ENCODE peak calls at places on chromosome 1, in seven cellular contexts. I is mesendoderm, F is H9, K is IMR-90, G is trophoblast cell, P is neuronal stem cell, O is H1. V is an unnamed sample.

GRCh38 chr1:61184035-61184713 is 101.8 kb downstream of the NFIA start:
- DNase-seq in I (no peak), F (no peak), K (peak), G (no peak), P (no peak), O (no peak), V (no peak)

GRCh38 chr1:940121-941026 is 16.7 kb downstream of the SAMD11 start:
- DNase-seq in I (peak), F (no peak), K (peak), G (peak), P (no peak), O (no peak), V (peak)

GRCh38 chr1:67724928-67725560 is 40.0 kb downstream of the GADD45A start:
- DNase-seq in I (no peak), F (no peak), K (peak), G (no peak), P (no peak), O (no peak), V (peak)

GRCh38 chr1:62295921-62296451 is 23.2 kb downstream of the KANK4 start:
- DNase-seq in I (no peak), F (no peak), K (peak), G (no peak), P (no peak), O (no peak), V (peak)

GRCh38 chr1:218846166-218846565 is 327.5 kb upstream of the LYPLAL1 start:
- DNase-seq in I (no peak), F (no peak), K (no peak), G (no peak), P (no peak), O (no peak), V (no peak)

GRCh38 chr1:200314085-200314750 is 95.6 kb downstream of the ZNF281 start:
- DNase-seq in I (no peak), F (no peak), K (peak), G (peak), P (no peak), O (no peak), V (peak)

GRCh38 chr1:244548558-244549115 is 87.6 kb downstream of the CATSPERE start:
- DNase-seq in I (peak), F (no peak), K (no peak), G (no peak), P (no peak), O (no peak), V (no peak)

GRCh38 chr1:215192306-215192705 is 109.8 kb downstream of the KCNK2 start:
- DNase-seq in I (no peak), F (no peak), K (peak), G (no peak), P (no peak), O (no peak), V (peak)

GRCh38 chr1:93007941-93008577 is 46.8 kb upstream of the DIPK1A start:
- DNase-seq in I (peak), F (no peak), K (peak), G (no peak), P (no peak), O (peak), V (no peak)

GRCh38 chr1:23007106-23007505 is 8.5 kb downstream of the TEX46 start:
- DNase-seq in I (no peak), F (no peak), K (no peak), G (peak), P (no peak), O (no peak), V (no peak)

GRCh38 chr1:186456731-186457255 is 4.1 kb downstream of the PDC start:
- DNase-seq in I (no peak), F (no peak), K (no peak), G (no peak), P (no peak), O (no peak), V (no peak)

GRCh38 chr1:27009601-27010197 is 3.0 kb downstream of the TENT5B start:
- DNase-seq in I (peak), F (no peak), K (no peak), G (peak), P (no peak), O (no peak), V (peak)

GRCh38 chr1:186681136-186681535 is 913 bp upstream of the PTGS2 start:
- DNase-seq in I (peak), F (no peak), K (peak), G (no peak), P (no peak), O (no peak), V (no peak)

GRCh38 chr1:212816567-212817278 is 25.0 kb downstream of the TATDN3 start:
- DNase-seq in I (no peak), F (no peak), K (peak), G (no peak), P (no peak), O (no peak), V (no peak)

GRCh38 chr1:245330951-245331350 is 176.2 kb downstream of the KIF26B start:
- DNase-seq in I (peak), F (peak), K (no peak), G (no peak), P (no peak), O (no peak), V (no peak)

GRCh38 chr1:12464028-12464427 is 154.0 kb downstream of the DHRS3 start:
- DNase-seq in I (no peak), F (no peak), K (no peak), G (no peak), P (no peak), O (no peak), V (no peak)

GRCh38 chr1:27074175-27074780 is 61.6 kb upstream of the TENT5B start:
- DNase-seq in I (no peak), F (no peak), K (peak), G (no peak), P (no peak), O (no peak), V (peak)

GRCh38 chr1:103900005-103900404 is 150.3 kb downstream of the AMY1C start:
- DNase-seq in I (no peak), F (no peak), K (no peak), G (no peak), P (no peak), O (no peak), V (no peak)

GRCh38 chr1:192986110-192986747 is 72.9 kb downstream of the UCHL5 start:
- DNase-seq in I (no peak), F (no peak), K (peak), G (no peak), P (no peak), O (no peak), V (peak)

GRCh38 chr1:48093147-48093546 is 96.0 kb upstream of the TRABD2B start:
- DNase-seq in I (no peak), F (peak), K (no peak), G (no peak), P (no peak), O (peak), V (no peak)

GRCh38 chr1:220810179-220810653 is 23.5 kb downstream of the MTARC1 start:
- DNase-seq in I (peak), F (peak), K (peak), G (peak), P (peak), O (peak), V (peak)

GRCh38 chr1:14835725-14836124 is 237.2 kb downstream of the KAZN start:
- DNase-seq in I (no peak), F (no peak), K (peak), G (no peak), P (no peak), O (no peak), V (peak)

GRCh38 chr1:160078392-160079195 is 2.7 kb upstream of the KCNJ9 start:
- DNase-seq in I (peak), F (peak), K (no peak), G (no peak), P (no peak), O (peak), V (peak)

GRCh38 chr1:3481836-3482589 is 27.5 kb downstream of the ARHGEF16 start:
- DNase-seq in I (peak), F (no peak), K (no peak), G (peak), P (no peak), O (no peak), V (no peak)

GRCh38 chr1:45785583-45785982 is 17.8 kb upstream of the MAST2 start:
- DNase-seq in I (no peak), F (no peak), K (no peak), G (no peak), P (no peak), O (no peak), V (no peak)

GRCh38 chr1:240363315-240363714 is 248.6 kb downstream of the GREM2 start:
- DNase-seq in I (peak), F (peak), K (no peak), G (no peak), P (no peak), O (no peak), V (no peak)

GRCh38 chr1:94160811-94161210 is 39.9 kb upstream of the ABCA4 start:
- DNase-seq in I (peak), F (no peak), K (peak), G (peak), P (peak), O (no peak), V (peak)

GRCh38 chr1:90694846-90695245 is 22.3 kb downstream of the BARHL2 start:
- DNase-seq in I (no peak), F (no peak), K (no peak), G (no peak), P (no peak), O (no peak), V (no peak)

GRCh38 chr1:94428441-94428840 is 10.3 kb downstream of the ABCD3 start:
- DNase-seq in I (no peak), F (no peak), K (no peak), G (no peak), P (no peak), O (no peak), V (no peak)

GRCh38 chr1:229323205-229323604 is 19.6 kb downstream of the CCSAP start:
- DNase-seq in I (no peak), F (no peak), K (peak), G (no peak), P (no peak), O (no peak), V (peak)

GRCh38 chr1:19385869-19386591 is 73.9 kb downstream of the SLC66A1 start:
- DNase-seq in I (no peak), F (no peak), K (peak), G (no peak), P (no peak), O (no peak), V (no peak)

GRCh38 chr1:218874313-218874712 is 299.4 kb upstream of the LYPLAL1 start:
- DNase-seq in I (no peak), F (no peak), K (peak), G (no peak), P (no peak), O (no peak), V (peak)

GRCh38 chr1:33388989-33389771 is 41.7 kb downstream of the PHC2 start:
- DNase-seq in I (no peak), F (no peak), K (peak), G (peak), P (no peak), O (no peak), V (peak)

GRCh38 chr1:221555689-221556433 is 186.0 kb downstream of the DUSP10 start:
- DNase-seq in I (no peak), F (no peak), K (no peak), G (no peak), P (no peak), O (no peak), V (peak)

GRCh38 chr1:2132222-2133038 is 62.1 kb downstream of the FAAP20 start:
- DNase-seq in I (peak), F (peak), K (peak), G (peak), P (peak), O (peak), V (peak)

GRCh38 chr1:3827813-3828307 is 29.2 kb downstream of the CEP104 start:
- DNase-seq in I (peak), F (peak), K (peak), G (no peak), P (no peak), O (peak), V (peak)

GRCh38 chr1:155983191-155984023 is 5.1 kb upstream of the ARHGEF2 start:
- DNase-seq in I (peak), F (peak), K (peak), G (no peak), P (no peak), O (peak), V (peak)

GRCh38 chr1:87985071-87985470 is 656.4 kb downstream of the LMO4 start:
- DNase-seq in I (no peak), F (no peak), K (no peak), G (no peak), P (no peak), O (no peak), V (no peak)

GRCh38 chr1:208497866-208498541 is 253.8 kb upstream of the PLXNA2 start:
- DNase-seq in I (no peak), F (no peak), K (no peak), G (no peak), P (no peak), O (no peak), V (peak)
- H3K4ac ChIP-seq in I (no peak), F (no peak), K (no peak), G (no peak), P (no peak), O (no peak), V (no peak)

GRCh38 chr1:21321963-21322680 is 31.9 kb upstream of the ECE1 start:
- DNase-seq in I (peak), F (peak), K (no peak), G (no peak), P (no peak), O (no peak), V (no peak)

GRCh38 chr1:21318714-21319159 is 28.5 kb upstream of the ECE1 start:
- DNase-seq in I (peak), F (no peak), K (peak), G (no peak), P (no peak), O (no peak), V (peak)

GRCh38 chr1:21322681-21323016 is 32.4 kb upstream of the ECE1 start:
- DNase-seq in I (no peak), F (no peak), K (no peak), G (no peak), P (no peak), O (no peak), V (peak)

GRCh38 chr1:21319447-21320407 is 29.5 kb upstream of the ECE1 start:
- DNase-seq in I (no peak), F (no peak), K (no peak), G (no peak), P (no peak), O (no peak), V (peak)

DNA sequence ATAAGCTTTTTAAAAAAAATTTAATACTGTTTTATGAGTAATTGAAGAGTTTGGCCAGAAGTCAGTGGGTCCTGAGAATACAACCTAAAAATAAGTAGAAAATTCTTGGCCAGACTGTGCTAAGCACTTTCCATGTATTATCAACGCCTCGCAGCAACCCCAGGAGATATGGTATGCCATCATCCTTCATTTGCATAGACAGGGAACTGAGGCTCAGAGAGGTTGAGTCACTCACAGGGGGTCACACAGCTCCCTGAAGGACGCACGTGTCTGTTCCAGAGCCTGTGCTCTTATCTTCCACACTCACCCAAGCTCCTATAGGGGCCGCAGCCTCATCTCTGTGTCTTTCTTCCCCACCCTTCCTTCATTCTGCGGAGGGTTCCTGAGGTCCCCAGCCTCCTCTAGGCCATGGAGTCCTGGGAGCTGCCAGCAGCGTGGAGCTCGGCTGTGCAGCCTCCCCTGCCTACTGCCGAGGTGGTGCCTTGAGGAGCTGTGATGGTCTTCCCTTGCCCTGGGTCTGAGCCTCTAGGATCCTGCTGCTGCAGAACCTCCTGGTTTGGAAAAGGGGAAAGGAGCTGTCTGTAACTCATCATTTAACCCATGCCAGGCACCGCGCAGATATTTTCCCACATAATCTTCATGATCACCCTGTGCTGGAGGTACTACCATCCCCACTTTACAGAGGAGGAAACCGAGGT is 30.3 kb upstream of the ECE1 start:
- DNase-seq in I (no peak), F (no peak), K (no peak), G (no peak), P (no peak), O (no peak), V (peak)
- H3K4ac ChIP-seq in I (peak), F (no peak), K (peak), G (peak), P (no peak), O (no peak), V (peak)

GRCh38 chr1:35959304-35959703 is 28.4 kb downstream of the AGO3 start:
- DNase-seq in I (no peak), F (no peak), K (no peak), G (no peak), P (no peak), O (no peak), V (no peak)

GRCh38 chr1:35962952-35963351 is 32.0 kb downstream of the AGO3 start:
- DNase-seq in I (no peak), F (no peak), K (no peak), G (no peak), P (no peak), O (no peak), V (no peak)

DNA sequence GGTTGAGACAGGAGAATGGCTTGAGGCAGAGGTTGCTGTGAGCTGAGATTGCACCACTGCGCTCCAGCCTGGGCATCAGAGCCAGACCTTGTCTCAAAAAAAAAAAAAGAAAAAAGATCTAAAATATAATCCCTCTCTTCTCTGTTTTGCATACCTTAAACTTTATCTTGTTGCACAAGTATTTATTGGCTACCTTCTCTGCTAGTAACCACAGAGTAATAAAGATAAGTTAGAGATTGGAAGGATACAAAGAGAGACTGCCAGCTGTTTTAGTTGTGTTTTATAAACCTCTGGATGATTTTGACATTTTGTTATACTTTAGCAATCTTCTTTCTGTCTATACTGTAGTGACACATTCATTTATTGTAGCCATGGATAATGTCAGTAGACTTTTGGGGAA is 27.7 kb downstream of the AGO3 start:
- DNase-seq in I (no peak), F (no peak), K (no peak), G (no peak), P (no peak), O (no peak), V (no peak)
- H3K4ac ChIP-seq in I (no peak), F (no peak), K (no peak), G (no peak), P (no peak), O (no peak), V (no peak)

DNA sequence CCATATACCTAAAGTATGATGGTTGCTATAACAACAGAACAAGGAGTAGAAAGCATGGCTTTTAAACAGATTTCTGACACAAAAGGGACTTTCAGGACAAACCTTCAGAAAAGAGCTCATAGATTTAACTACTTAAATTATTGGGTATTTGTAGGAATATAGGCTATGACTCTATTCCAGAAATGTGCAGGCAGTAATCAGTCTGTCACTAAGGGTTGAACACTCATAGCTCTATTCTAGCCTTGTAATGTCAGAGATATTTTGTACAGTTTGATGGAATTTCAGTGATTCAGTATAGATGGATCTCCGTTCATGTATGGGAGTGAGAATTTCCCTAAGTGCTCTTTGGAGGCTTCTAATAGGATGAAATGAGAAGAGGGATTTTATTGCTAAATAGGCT is 82.8 kb downstream of the EXTL2 start:
- DNase-seq in I (no peak), F (no peak), K (peak), G (no peak), P (no peak), O (no peak), V (no peak)
- H3K4ac ChIP-seq in I (no peak), F (no peak), K (no peak), G (no peak), P (no peak), O (no peak), V (no peak)